ENCODE peak calls at places on chromosomes 16 and 17, in four cellular contexts. Q is endodermal cell, X is mucosa of descending colon, K is cardiac muscle cell. P is an unnamed sample.

GRCh38 chr16:5668553-5668952 is 571.0 kb upstream of the EEF2KMT start:
- DNase-seq in Q (peak; percentile 55), X (no peak), K (no peak), P (no peak)

GRCh38 chr16:14509055-14509454 is 121.0 kb downstream of the PARN start:
- DNase-seq in Q (no peak), X (no peak), K (no peak), P (no peak)

GRCh38 chr16:67105881-67106280 is 3.9 kb upstream of the PHAF1 start:
- DNase-seq in Q (no peak), X (no peak), K (no peak), P (no peak)

GRCh38 chr17:82754297-82755208 is 2.7 kb downstream of the TBCD start:
- DNase-seq in Q (peak; percentile 86), X (no peak), K (peak; percentile 73), P (no peak)

GRCh38 chr16:79067600-79067999 is 532.9 kb downstream of the MAF start:
- DNase-seq in Q (no peak), X (no peak), K (no peak), P (no peak)

GRCh38 chr16:68086336-68086821 is 1.2 kb downstream of the NFATC3 start:
- DNase-seq in Q (no peak), X (no peak), K (peak; percentile 53), P (no peak)

GRCh38 chr16:71467810-71468209 is 5.8 kb upstream of the ZNF23 start:
- DNase-seq in Q (peak; percentile 92), X (no peak), K (peak; percentile 81), P (no peak)

GRCh38 chr16:34050787-34051320 is 591.4 kb downstream of the TP53TG3F start:
- DNase-seq in Q (no peak), X (peak; percentile 37), K (no peak), P (no peak)

GRCh38 chr17:33012522-33013033 is 20.9 kb downstream of the SPACA3 start:
- DNase-seq in Q (peak; percentile 54), X (no peak), K (no peak), P (peak; percentile 44)

GRCh38 chr17:45785373-45786193 is 1.5 kb downstream of the CRHR1 start:
- DNase-seq in Q (peak; percentile 81), X (no peak), K (no peak), P (no peak)

GRCh38 chr16:85422124-85422373 is 191.1 kb upstream of the GSE1 start:
- DNase-seq in Q (no peak), X (no peak), K (no peak), P (no peak)

GRCh38 chr17:1695365-1695764 is 10.7 kb upstream of the PRPF8 start:
- DNase-seq in Q (no peak), X (no peak), K (no peak), P (no peak)

GRCh38 chr16:85262558-85263196 is 150.4 kb upstream of the CIBAR2 start:
- DNase-seq in Q (no peak), X (no peak), K (no peak), P (no peak)

GRCh38 chr16:73199214-73199613 is 151.3 kb upstream of the ZFHX3 start:
- DNase-seq in Q (no peak), X (no peak), K (no peak), P (no peak)

GRCh38 chr17:1087381-1088241 is 90.7 kb downstream of the TIMM22 start:
- DNase-seq in Q (peak; percentile 95), X (peak; percentile 79), K (peak; percentile 50), P (no peak)

GRCh38 chr16:82888616-82889015 is 261.8 kb downstream of the CDH13 start:
- DNase-seq in Q (no peak), X (no peak), K (no peak), P (no peak)

GRCh38 chr17:31856750-31857149 is 2.3 kb downstream of the COPRS start:
- DNase-seq in Q (no peak), X (no peak), K (no peak), P (no peak)

GRCh38 chr17:31079731-31080130 is 15.0 kb upstream of the NF1 start:
- DNase-seq in Q (peak; percentile 76), X (no peak), K (no peak), P (no peak)

GRCh38 chr17:83152745-83153611 is 73.6 kb downstream of the METRNL start:
- DNase-seq in Q (peak; percentile 40), X (no peak), K (no peak), P (peak; percentile 75)

GRCh38 chr16:67258160-67258835 is 9.5 kb downstream of the SLC9A5 start:
- DNase-seq in Q (no peak), X (peak; percentile 36), K (no peak), P (no peak)

GRCh38 chr16:1082952-1083675 is 10.6 kb downstream of the SSTR5 start:
- DNase-seq in Q (no peak), X (no peak), K (no peak), P (no peak)

GRCh38 chr17:40326014-40326831 is 17.2 kb downstream of the RARA start:
- DNase-seq in Q (no peak), X (peak; percentile 69), K (no peak), P (no peak)

GRCh38 chr17:75153854-75154194 is 488 bp downstream of the JPT1 start:
- DNase-seq in Q (peak; percentile 70), X (peak; percentile 67), K (no peak), P (no peak)

GRCh38 chr17:12282056-12282455 is 261.4 kb downstream of the MAP2K4 start:
- DNase-seq in Q (no peak), X (no peak), K (no peak), P (no peak)

GRCh38 chr16:55189179-55189578 is 134.8 kb upstream of the IRX6 start:
- DNase-seq in Q (no peak), X (no peak), K (no peak), P (no peak)

GRCh38 chr17:62968445-62968923 is 2.4 kb downstream of the TANC2 start:
- DNase-seq in Q (peak; percentile 80), X (no peak), K (peak; percentile 87), P (no peak)

GRCh38 chr17:74457146-74457819 is 9.2 kb upstream of the CD300A start:
- DNase-seq in Q (peak; percentile 94), X (peak; percentile 79), K (peak; percentile 85), P (peak; percentile 88)

GRCh38 chr17:81179220-81179619 is 13.2 kb upstream of the AATK start:
- DNase-seq in Q (no peak), X (no peak), K (no peak), P (no peak)

GRCh38 chr16:67780847-67781547 is 25.4 kb downstream of the RANBP10 start:
- DNase-seq in Q (no peak), X (no peak), K (no peak), P (no peak)

GRCh38 chr17:50186661-50187402 is 14.6 kb downstream of the COL1A1 start:
- DNase-seq in Q (no peak), X (peak; percentile 39), K (no peak), P (no peak)

GRCh38 chr16:52572656-52573055 is 25.7 kb upstream of the TOX3 start:
- DNase-seq in Q (no peak), X (no peak), K (no peak), P (no peak)

GRCh38 chr16:11583889-11584565 is 2.7 kb downstream of the LITAF start:
- DNase-seq in Q (no peak), X (peak; percentile 27), K (no peak), P (no peak)

GRCh38 chr17:45942284-45942683 is 47.9 kb downstream of the MAPT start:
- DNase-seq in Q (no peak), X (no peak), K (no peak), P (peak; percentile 75)

GRCh38 chr16:87295259-87295658 is 21.9 kb downstream of the C16orf95 start:
- DNase-seq in Q (no peak), X (no peak), K (no peak), P (no peak)
- H3K36me3 ChIP-seq in Q (no peaks in the 10 kb centered on the region), X (no peaks in the 10 kb centered on the region), K (no peaks in the 10 kb centered on the region), P (no peaks in the 10 kb centered on the region)

GRCh38 chr17:43697937-43698336 is 36.2 kb upstream of the MEOX1 start:
- DNase-seq in Q (no peak), X (no peak), K (no peak), P (no peak)
- H3K4me1 ChIP-seq in Q (peaks cover 2% of the 10 kb centered on the region), X (no peaks in the 10 kb centered on the region), K (peaks cover 8% of the 10 kb centered on the region), P (peaks cover 15% of the 10 kb centered on the region)

DNA sequence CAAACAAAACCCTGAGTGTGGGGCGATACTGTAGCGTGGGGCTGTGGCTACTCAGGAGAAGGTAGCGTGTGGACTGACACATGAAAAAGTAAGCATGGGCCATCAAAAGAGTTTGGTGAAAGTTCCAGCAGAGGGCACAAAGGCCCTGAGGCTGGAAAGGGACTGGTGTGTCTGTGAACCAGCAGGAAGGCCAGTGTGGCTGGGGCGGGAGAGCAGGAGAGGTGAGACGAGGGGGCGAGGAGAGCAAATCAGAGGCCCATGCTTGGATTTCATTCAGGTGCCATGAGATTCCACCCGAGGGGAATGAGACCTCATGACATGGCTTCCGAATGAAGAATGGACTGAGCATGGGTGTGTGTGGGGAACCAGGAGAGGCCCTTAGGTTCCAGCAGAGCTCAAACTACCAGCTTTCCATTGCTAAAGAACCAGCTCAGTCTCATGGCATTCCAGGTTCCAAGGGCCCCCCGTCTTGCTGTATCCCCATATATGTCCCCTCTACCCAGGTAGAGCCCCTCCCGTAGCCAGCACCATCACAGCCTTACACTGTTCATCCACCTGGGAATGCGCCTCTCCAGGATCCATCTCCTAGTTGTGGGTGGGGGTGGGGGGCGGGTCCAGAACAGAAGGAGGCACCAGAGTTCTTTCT is 31.1 kb downstream of the TRPV2 start:
- DNase-seq in Q (peak; percentile 84), X (peak; percentile 34), K (no peak), P (no peak)
- TF ChIP-seq CTCF in Q (peak; percentile 49), X (no peak), K (no peak), P (no peak)

DNA sequence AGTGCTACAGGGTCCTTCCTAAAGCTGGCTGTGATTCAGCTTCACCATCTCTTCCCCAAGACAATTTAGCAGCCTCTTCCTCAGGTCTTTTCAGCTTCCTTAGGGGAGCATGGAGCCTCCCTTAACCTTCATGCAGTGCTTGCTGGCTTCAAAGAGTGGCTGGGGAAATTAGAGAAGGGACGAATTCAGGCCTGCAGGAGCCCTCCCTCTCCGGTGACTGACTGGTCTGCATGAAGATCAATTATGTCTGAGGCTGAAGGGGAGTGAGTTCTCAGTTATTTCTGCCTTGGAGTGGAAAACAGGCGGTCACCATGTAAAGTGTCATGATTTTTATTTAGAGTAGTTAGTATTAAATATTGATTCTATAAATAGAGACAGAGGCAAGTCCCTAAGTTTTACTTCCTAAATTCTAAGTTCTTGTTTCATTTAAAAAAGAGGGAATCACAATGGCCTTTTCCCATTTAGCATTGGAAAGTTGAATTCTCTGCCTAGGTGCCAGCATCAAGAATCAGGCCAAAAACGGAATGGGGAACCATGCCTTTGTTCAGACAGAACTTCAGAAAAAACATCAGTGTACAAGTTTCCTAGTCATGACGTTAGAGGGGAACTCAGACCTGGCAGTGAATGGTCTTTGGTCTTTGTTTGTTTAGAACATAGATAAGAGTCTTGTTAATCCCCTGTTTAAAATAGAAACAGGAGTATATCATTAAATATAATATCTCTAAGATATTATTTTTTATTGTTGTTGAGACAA is 4.3 kb downstream of the GABARAPL2 start:
- DNase-seq in Q (no peak), X (no peak), K (no peak), P (no peak)
- H3K36me3 ChIP-seq in Q (peaks cover 75% of the 10 kb centered on the region), X (no peaks in the 10 kb centered on the region), K (peaks cover 56% of the 10 kb centered on the region), P (peaks cover 69% of the 10 kb centered on the region)

GRCh38 chr16:88769617-88770458 is 15.2 kb downstream of the PIEZO1 start:
- DNase-seq in Q (peak; percentile 97), X (peak; percentile 83), K (peak; percentile 84), P (no peak)

GRCh38 chr16:88766975-88767374 is 18.0 kb downstream of the PIEZO1 start:
- DNase-seq in Q (no peak), X (no peak), K (no peak), P (no peak)

GRCh38 chr16:88764913-88765349 is 20.1 kb downstream of the PIEZO1 start:
- DNase-seq in Q (peak; percentile 62), X (no peak), K (peak; percentile 52), P (no peak)

GRCh38 chr16:88768041-88768876 is 16.8 kb downstream of the PIEZO1 start:
- DNase-seq in Q (no peak), X (no peak), K (peak; percentile 90), P (no peak)

GRCh38 chr16:88767546-88767945 is 17.5 kb downstream of the PIEZO1 start:
- DNase-seq in Q (no peak), X (no peak), K (no peak), P (no peak)
- H3K4me1 ChIP-seq in Q (peaks cover 35% of the 10 kb centered on the region), X (peaks cover 57% of the 10 kb centered on the region), K (peaks cover 72% of the 10 kb centered on the region), P (no peaks in the 10 kb centered on the region)

GRCh38 chr17:17888821-17889220 is 52.0 kb upstream of the SREBF1 start:
- DNase-seq in Q (peak; percentile 84), X (no peak), K (no peak), P (no peak)
- TF ChIP-seq CTCF in Q (peak; percentile 68), X (no peak), K (no peak), P (no peak)